ENCODE peak calls at places on chromosomes 2 and 18, in nine cellular contexts. One of them, this sample, is unnamed.

GRCh38 chr2:63842149-63843061 is 709 bp downstream of the UGP2 start:
- DNase-seq in stimulated activated CD4-positive, alpha-beta T cell treated with anti-CD3 and anti-CD28 coated beads, Interleukin-4, amount 100 ng/mL, for 24 hours: peak; percentile 13
- DNase-seq in GM20000: no peak
- DNase-seq in nephron progenitor cell: peak; percentile 43
- DNase-seq in substantia nigra: no peak
- DNase-seq in fibroblast of the aortic adventitia: peak; percentile 81
- DNase-seq in HS-27A: peak; percentile 19
- DNase-seq in RPMI7951: peak; percentile 70
- DNase-seq in stromal cell of bone marrow: peak; percentile 67
- DNase-seq in this sample: no peak

GRCh38 chr18:4134691-4135090 is 320.4 kb downstream of the DLGAP1 start:
- DNase-seq in substantia nigra: no peak
- DNase-seq in HS-27A: no peak
- DNase-seq in RPMI7951: no peak
- DNase-seq in GM20000: no peak
- DNase-seq in stromal cell of bone marrow: no peak
- DNase-seq in nephron progenitor cell: no peak
- DNase-seq in fibroblast of the aortic adventitia: no peak
- DNase-seq in stimulated activated CD4-positive, alpha-beta T cell treated with anti-CD3 and anti-CD28 coated beads, Interleukin-4, amount 100 ng/mL, for 24 hours: no peak
- DNase-seq in this sample: peak; percentile 12

GRCh38 chr2:175854149-175854548 is 147.9 kb downstream of the LNPK start:
- DNase-seq in stromal cell of bone marrow: no peak
- DNase-seq in HS-27A: no peak
- DNase-seq in nephron progenitor cell: no peak
- DNase-seq in GM20000: no peak
- DNase-seq in RPMI7951: no peak
- DNase-seq in fibroblast of the aortic adventitia: no peak
- DNase-seq in substantia nigra: no peak
- DNase-seq in stimulated activated CD4-positive, alpha-beta T cell treated with anti-CD3 and anti-CD28 coated beads, Interleukin-4, amount 100 ng/mL, for 24 hours: no peak
- DNase-seq in this sample: peak; percentile 36

GRCh38 chr2:58757971-58758370 is 516.8 kb upstream of the FANCL start:
- DNase-seq in substantia nigra: no peak
- DNase-seq in RPMI7951: no peak
- DNase-seq in stimulated activated CD4-positive, alpha-beta T cell treated with anti-CD3 and anti-CD28 coated beads, Interleukin-4, amount 100 ng/mL, for 24 hours: no peak
- DNase-seq in stromal cell of bone marrow: no peak
- DNase-seq in nephron progenitor cell: no peak
- DNase-seq in GM20000: no peak
- DNase-seq in HS-27A: no peak
- DNase-seq in fibroblast of the aortic adventitia: no peak
- DNase-seq in this sample: no peak

GRCh38 chr18:3703732-3704176 is 253.8 kb downstream of the TGIF1 start:
- DNase-seq in nephron progenitor cell: peak; percentile 64
- DNase-seq in stimulated activated CD4-positive, alpha-beta T cell treated with anti-CD3 and anti-CD28 coated beads, Interleukin-4, amount 100 ng/mL, for 24 hours: peak; percentile 8
- DNase-seq in stromal cell of bone marrow: no peak
- DNase-seq in fibroblast of the aortic adventitia: peak; percentile 89
- DNase-seq in RPMI7951: peak; percentile 67
- DNase-seq in HS-27A: peak; percentile 36
- DNase-seq in substantia nigra: no peak
- DNase-seq in GM20000: peak; percentile 25
- DNase-seq in this sample: peak; percentile 36

GRCh38 chr2:160932960-160933359 is 227.3 kb upstream of the TANK start:
- DNase-seq in stromal cell of bone marrow: no peak
- DNase-seq in nephron progenitor cell: no peak
- DNase-seq in RPMI7951: peak; percentile 63
- DNase-seq in stimulated activated CD4-positive, alpha-beta T cell treated with anti-CD3 and anti-CD28 coated beads, Interleukin-4, amount 100 ng/mL, for 24 hours: no peak
- DNase-seq in GM20000: no peak
- DNase-seq in substantia nigra: no peak
- DNase-seq in fibroblast of the aortic adventitia: peak; percentile 64
- DNase-seq in HS-27A: no peak
- DNase-seq in this sample: no peak

GRCh38 chr2:69762513-69763494 is 20.9 kb downstream of the ANXA4 start:
- DNase-seq in stromal cell of bone marrow: no peak
- DNase-seq in substantia nigra: no peak
- DNase-seq in stimulated activated CD4-positive, alpha-beta T cell treated with anti-CD3 and anti-CD28 coated beads, Interleukin-4, amount 100 ng/mL, for 24 hours: no peak
- DNase-seq in fibroblast of the aortic adventitia: peak; percentile 52
- DNase-seq in RPMI7951: no peak
- DNase-seq in nephron progenitor cell: no peak
- DNase-seq in GM20000: no peak
- DNase-seq in HS-27A: no peak
- DNase-seq in this sample: no peak

GRCh38 chr2:234678721-234679120 is 181.8 kb upstream of the ARL4C start:
- DNase-seq in stimulated activated CD4-positive, alpha-beta T cell treated with anti-CD3 and anti-CD28 coated beads, Interleukin-4, amount 100 ng/mL, for 24 hours: no peak
- DNase-seq in substantia nigra: no peak
- DNase-seq in RPMI7951: peak; percentile 100
- DNase-seq in stromal cell of bone marrow: peak; percentile 90
- DNase-seq in fibroblast of the aortic adventitia: peak; percentile 99
- DNase-seq in nephron progenitor cell: no peak
- DNase-seq in GM20000: no peak
- DNase-seq in HS-27A: no peak
- DNase-seq in this sample: no peak

GRCh38 chr2:37654932-37655331 is 16.5 kb downstream of the CDC42EP3 start:
- DNase-seq in HS-27A: no peak
- DNase-seq in stimulated activated CD4-positive, alpha-beta T cell treated with anti-CD3 and anti-CD28 coated beads, Interleukin-4, amount 100 ng/mL, for 24 hours: no peak
- DNase-seq in fibroblast of the aortic adventitia: peak; percentile 62
- DNase-seq in RPMI7951: no peak
- DNase-seq in substantia nigra: no peak
- DNase-seq in nephron progenitor cell: no peak
- DNase-seq in stromal cell of bone marrow: no peak
- DNase-seq in GM20000: peak; percentile 81
- DNase-seq in this sample: no peak

GRCh38 chr2:62505109-62505508 is 886 bp downstream of the TMEM17 start:
- DNase-seq in stimulated activated CD4-positive, alpha-beta T cell treated with anti-CD3 and anti-CD28 coated beads, Interleukin-4, amount 100 ng/mL, for 24 hours: no peak
- DNase-seq in fibroblast of the aortic adventitia: no peak
- DNase-seq in substantia nigra: no peak
- DNase-seq in nephron progenitor cell: peak; percentile 4
- DNase-seq in GM20000: no peak
- DNase-seq in stromal cell of bone marrow: no peak
- DNase-seq in HS-27A: no peak
- DNase-seq in RPMI7951: peak; percentile 6
- DNase-seq in this sample: no peak